ENCODE peak calls at places on chromosomes 16 and 17, in eight cellular contexts. V is HepG2, C is K562, F is transverse colon, E is GM12878, L is stomach, S is adrenal gland, J is IMR-90. A is an unnamed sample.

GRCh38 chr16:30526137-30526822 is at the start of gene ZNF768:
- DNase-seq in L (no peak), V (peak), E (no peak), J (no peak), C (peak), S (peak), F (peak), A (peak)

GRCh38 chr16:66832661-66833305 is 2.0 kb upstream of the NAE1 start:
- DNase-seq in S (no peak), V (no peak), J (peak), C (peak), F (no peak), E (no peak), L (no peak), A (no peak)

GRCh38 chr16:57713596-57713995 is 19.0 kb downstream of the DRC7 start:
- DNase-seq in F (no peak), S (no peak), C (no peak), V (no peak), L (no peak), E (no peak), J (no peak), A (no peak)

GRCh38 chr17:6639651-6640535 is 618 bp downstream of the KIAA0753 start:
- DNase-seq in E (no peak), F (peak), V (no peak), C (peak), L (no peak), J (peak), S (peak), A (no peak)

GRCh38 chr16:63617047-63617989 is 1504.5 kb downstream of the CDH11 start:
- DNase-seq in F (no peak), S (no peak), V (no peak), C (no peak), J (no peak), E (no peak), L (no peak), A (peak)

GRCh38 chr17:72634621-72635020 is 457.9 kb downstream of the SLC39A11 start:
- DNase-seq in L (peak), V (no peak), E (no peak), S (no peak), F (peak), J (no peak), C (no peak), A (no peak)

GRCh38 chr16:86244936-86245335 is 265.4 kb upstream of the FOXF1 start:
- DNase-seq in S (no peak), E (no peak), F (no peak), J (no peak), V (no peak), L (no peak), C (no peak), A (no peak)

GRCh38 chr16:4487955-4488481 is 11.8 kb downstream of the HMOX2 start:
- DNase-seq in V (no peak), L (peak), E (no peak), J (peak), C (no peak), S (no peak), F (no peak), A (no peak)

GRCh38 chr17:3738562-3739295 is 15.0 kb downstream of the HASPIN start:
- DNase-seq in E (no peak), J (peak), L (peak), S (no peak), F (peak), V (no peak), C (no peak), A (peak)

GRCh38 chr17:56604691-56605090 is 11.2 kb downstream of the NOG start:
- DNase-seq in J (no peak), C (no peak), E (no peak), L (no peak), V (peak), F (no peak), S (no peak), A (no peak)

GRCh38 chr16:27253526-27253930 is 15.0 kb downstream of the NSMCE1 start:
- DNase-seq in C (no peak), F (no peak), J (peak), E (no peak), V (no peak), L (no peak), S (no peak), A (no peak)

GRCh38 chr17:65892912-65893377 is 299.0 kb downstream of the CEP112 start:
- DNase-seq in E (peak), J (no peak), L (no peak), S (no peak), V (no peak), F (no peak), C (no peak), A (no peak)

GRCh38 chr16:17359778-17360177 is 111.0 kb downstream of the XYLT1 start:
- DNase-seq in L (no peak), C (no peak), S (no peak), E (no peak), J (peak), V (no peak), F (no peak), A (no peak)

DNA sequence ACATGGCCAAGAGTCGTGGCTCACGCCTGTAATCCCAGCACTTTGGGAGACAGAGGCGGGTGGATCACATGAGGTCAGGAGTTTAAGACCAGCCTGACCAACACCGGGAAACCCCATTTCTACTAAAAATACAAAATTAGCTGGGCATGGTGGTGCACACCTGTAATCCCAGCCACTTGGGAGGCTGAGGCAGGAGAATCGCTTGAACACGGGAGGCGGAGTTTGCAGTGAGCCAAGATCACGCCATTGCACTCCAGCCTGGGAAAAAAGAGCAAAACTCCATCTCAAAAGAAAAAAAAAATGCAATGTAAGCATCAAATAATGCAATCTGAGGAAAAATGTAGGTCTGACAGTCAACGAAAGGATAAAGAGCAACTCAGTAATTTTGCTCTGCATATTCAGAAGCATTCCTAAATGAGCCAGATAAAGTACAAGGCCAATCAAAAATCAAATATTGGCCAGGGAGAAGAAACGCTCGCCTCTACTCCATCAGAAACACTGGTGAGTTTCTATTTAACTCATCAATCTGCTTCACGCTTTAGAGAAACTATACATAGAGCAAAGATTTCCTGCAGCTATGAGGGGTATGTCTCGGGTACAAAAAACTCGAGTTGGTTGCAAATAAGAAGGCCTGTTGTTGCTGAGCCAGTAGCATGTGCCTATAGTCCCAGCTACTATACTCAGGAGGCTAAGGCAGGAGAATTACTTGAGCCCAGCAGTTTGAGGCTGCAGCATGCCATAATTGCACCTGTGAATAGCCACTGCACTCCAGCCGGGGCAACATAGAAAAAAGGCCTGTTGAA is 3.7 kb downstream of the TXNDC11 start:
- DNase-seq in F (peak), E (no peak), S (no peak), L (no peak), J (no peak), V (no peak), C (no peak), A (no peak)
- H3K4me3 ChIP-seq in F (no peak), E (peak), S (no peak), L (no peak), J (no peak), V (no peak), C (no peak), A (no peak)

DNA sequence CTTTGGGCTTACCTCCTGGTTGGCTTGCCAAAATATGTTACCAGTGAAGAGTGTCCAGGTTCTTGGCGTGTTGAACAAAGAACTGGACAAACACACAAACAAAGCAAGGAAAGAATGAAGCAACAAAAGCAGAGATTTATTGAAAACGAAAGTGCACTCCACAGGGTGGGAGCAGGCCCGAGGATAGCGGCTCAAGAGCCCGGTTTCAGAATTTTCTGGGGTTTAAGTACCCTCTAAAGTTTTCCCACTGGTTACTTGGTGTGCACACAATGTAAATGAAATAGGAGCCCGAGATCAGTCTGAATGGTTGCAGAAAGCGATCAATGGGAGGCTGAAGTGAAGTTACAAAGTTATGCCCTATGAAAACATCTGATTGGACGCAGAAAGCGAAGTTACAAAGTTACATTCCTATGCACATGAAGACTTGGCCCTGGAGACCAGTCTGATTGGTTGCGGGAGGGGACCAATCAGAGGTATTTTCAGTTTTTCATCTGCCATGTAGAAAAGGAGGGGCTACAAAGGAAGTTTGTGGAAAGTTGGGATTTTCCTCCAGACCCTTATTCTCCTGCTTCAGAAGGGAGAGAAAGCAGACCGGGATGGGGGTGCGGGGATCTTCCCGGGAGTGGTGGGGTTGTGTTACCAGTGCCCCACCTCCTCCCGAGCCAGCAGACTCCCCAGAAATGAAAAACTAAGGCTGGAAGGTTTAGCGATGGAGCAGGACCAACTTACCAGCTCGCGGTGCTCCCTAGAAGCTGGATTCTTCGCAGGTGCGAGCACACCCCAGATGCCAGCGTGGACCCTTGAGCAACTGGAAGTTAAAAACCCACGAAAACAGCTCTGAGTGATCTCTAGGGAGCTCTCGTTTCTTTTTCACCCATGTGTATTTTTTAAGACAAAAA is at the start of gene SLFN12:
- DNase-seq in L (peak), C (no peak), V (no peak), S (peak), E (peak), J (peak), F (peak), A (peak)
- TF ChIP-seq POLR2A in L (no peak), C (no peak), V (no peak), S (peak), E (peak), J (peak), F (no peak), A (no peak)

DNA sequence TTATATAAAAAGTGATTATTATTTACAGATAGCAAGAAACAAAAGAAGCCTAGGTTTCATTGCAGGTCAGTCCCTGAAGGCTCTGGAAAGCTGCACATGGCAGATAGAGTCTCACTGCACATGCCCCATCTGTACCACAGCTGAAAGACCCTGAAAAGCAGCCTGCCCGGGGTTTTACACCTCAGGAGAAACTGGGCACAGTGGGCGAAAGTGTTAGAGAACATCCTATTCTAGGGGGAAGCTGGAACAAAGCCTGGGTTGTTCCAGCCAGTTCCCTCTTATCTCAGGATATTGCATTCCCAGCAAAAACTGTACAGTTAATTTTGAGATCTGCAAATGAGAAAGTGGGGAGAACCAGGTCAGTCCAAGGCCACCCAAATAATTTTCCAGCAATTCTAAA is 419.7 kb downstream of the CNTNAP4 start:
- DNase-seq in C (no peak), J (no peak), V (no peak), L (no peak), S (no peak), F (no peak), E (no peak), A (peak)
- H3K4me3 ChIP-seq in C (no peak), J (no peak), V (no peak), L (no peak), S (no peak), F (no peak), E (no peak), A (no peak)

GRCh38 chr17:47189732-47190621 is 882 bp upstream of the CDC27 start:
- DNase-seq in J (no peak), S (no peak), V (no peak), C (no peak), E (no peak), F (no peak), L (no peak), A (no peak)

GRCh38 chr17:47188266-47188665 is 829 bp downstream of the CDC27 start:
- DNase-seq in S (no peak), C (peak), F (no peak), V (no peak), L (no peak), E (no peak), J (peak), A (no peak)

GRCh38 chr17:47192549-47192948 is 3.5 kb upstream of the CDC27 start:
- DNase-seq in J (no peak), C (no peak), F (no peak), L (no peak), V (no peak), S (no peak), E (peak), A (no peak)

GRCh38 chr17:47190770-47191169 is 1.7 kb upstream of the CDC27 start:
- DNase-seq in V (no peak), L (no peak), E (no peak), S (no peak), J (no peak), C (no peak), F (no peak), A (no peak)

GRCh38 chr17:47188799-47189731 is at the start of gene CDC27:
- DNase-seq in S (peak), V (peak), J (peak), E (peak), L (peak), F (peak), C (peak), A (peak)
- TF ChIP-seq POLR2A in S (peak), V (peak), J (peak), E (peak), L (no peak), F (peak), C (peak), A (peak)

DNA sequence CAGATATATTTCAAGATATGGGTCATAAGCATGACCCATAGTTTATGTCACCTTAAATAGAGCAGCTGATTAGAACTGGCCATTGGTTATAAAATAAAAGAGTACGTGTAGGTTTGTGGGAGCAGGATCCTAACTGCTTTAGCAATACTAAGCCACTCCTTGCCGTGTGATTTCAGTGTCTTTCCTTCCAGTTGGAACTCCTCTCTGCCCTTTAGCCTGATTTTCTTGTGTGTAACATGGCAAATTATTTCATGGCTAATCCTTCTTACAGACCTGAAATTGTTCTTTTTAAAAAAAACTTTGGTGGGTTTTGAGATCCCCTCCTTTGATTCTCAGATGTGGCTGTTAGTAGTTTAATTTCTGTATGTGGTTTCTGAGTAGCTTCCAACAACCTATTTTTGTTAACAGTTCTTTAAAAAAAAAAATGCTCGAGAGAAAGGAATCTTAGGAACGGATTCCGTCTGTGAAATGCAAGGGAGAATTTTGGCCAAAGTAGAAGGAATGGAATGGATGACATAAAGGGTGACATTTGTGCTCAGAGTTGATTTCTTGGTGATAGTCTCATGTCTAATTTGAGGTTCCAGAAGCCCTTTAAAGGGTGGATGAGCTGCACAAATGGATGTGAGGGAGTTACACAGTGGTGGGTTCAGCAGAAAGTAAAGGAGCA is 40.0 kb downstream of the DHRS7B start:
- DNase-seq in V (no peak), E (no peak), F (no peak), L (no peak), S (no peak), J (peak), C (no peak), A (no peak)
- H3K4me3 ChIP-seq in V (no peak), E (no peak), F (no peak), L (no peak), S (no peak), J (no peak), C (no peak), A (no peak)

DNA sequence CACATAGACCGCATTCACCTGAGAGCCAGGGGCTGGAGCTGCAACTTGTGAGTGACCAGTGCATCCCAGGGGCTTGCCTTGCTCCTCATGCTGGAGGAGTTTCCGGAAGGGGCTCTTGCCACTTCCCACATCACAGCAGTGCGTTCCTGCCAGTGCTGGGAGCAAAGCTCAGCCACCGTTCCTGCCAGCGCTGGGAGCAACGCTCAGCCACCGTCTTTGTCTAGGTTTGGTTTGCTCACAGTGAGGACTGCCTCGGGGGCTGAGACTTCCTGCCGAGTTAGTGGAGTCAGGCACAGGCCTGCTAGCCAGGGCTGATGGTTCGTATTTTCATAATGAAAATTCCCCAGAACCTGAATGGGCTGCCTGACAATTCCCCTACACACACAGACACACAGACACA is 5.4 kb upstream of the CHRNE start:
- DNase-seq in L (no peak), J (no peak), C (no peak), E (no peak), V (peak), S (no peak), F (no peak), A (no peak)
- TF ChIP-seq POLR2A in L (no peak), J (no peak), C (no peak), E (no peak), V (peak), S (no peak), F (no peak), A (no peak)

DNA sequence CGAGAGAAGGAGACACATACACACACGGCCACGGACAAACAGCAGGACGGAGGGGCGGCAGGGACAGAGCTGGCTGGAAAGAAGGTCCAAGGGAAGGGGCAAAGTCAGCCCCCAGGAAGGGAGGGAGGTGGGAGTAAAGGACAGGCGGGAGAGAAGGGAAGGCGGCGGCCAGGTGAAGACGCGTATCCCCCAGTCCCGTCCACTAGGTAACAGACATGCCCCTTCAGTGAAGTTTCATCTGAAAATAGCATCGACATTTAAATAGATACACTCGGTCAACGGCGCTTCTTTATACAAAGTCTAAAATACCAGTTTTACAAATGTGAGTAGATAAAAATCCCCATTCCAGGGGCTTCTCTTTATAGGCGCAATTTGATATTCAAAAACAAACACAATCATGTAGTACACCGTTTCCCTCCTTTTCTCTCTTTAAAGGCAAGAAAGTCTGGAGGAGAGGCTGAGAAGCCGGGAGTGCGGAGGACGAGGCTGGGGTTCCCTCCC is 4.5 kb downstream of the CBX8 start:
- DNase-seq in F (no peak), J (no peak), E (no peak), V (no peak), L (no peak), C (no peak), S (no peak), A (no peak)
- H3K4me3 ChIP-seq in F (no peak), J (peak), E (no peak), V (no peak), L (peak), C (no peak), S (no peak), A (peak)

GRCh38 chr17:78976907-78977680 is 2.6 kb downstream of the LGALS3BP start:
- DNase-seq in V (no peak), E (no peak), J (no peak), S (peak), L (no peak), C (no peak), F (no peak), A (no peak)

GRCh38 chr17:78972507-78973105 is 7.1 kb downstream of the LGALS3BP start:
- DNase-seq in L (no peak), J (no peak), E (no peak), F (no peak), V (no peak), S (no peak), C (no peak), A (no peak)

GRCh38 chr17:78973196-78973595 is 6.5 kb downstream of the LGALS3BP start:
- DNase-seq in L (no peak), S (peak), V (no peak), E (no peak), F (no peak), C (no peak), J (no peak), A (no peak)

GRCh38 chr17:78973792-78974520 is 5.8 kb downstream of the LGALS3BP start:
- DNase-seq in F (no peak), V (no peak), S (no peak), J (no peak), C (no peak), E (no peak), L (no peak), A (no peak)

GRCh38 chr17:78974635-78975591 is 4.8 kb downstream of the LGALS3BP start:
- DNase-seq in F (peak), E (no peak), C (peak), L (peak), S (peak), V (no peak), J (peak), A (peak)
- TF ChIP-seq POLR2A in F (no peak), E (no peak), C (no peak), L (no peak), S (no peak), V (no peak), J (no peak), A (no peak)

A was measured in testis.